ENCODE peak calls at places on chromosomes 4 and X, in four cellular contexts. A is progenitor cell of endocrine pancreas, L is neural crest cell, C is suprapubic skin. P is an unnamed sample.

GRCh38 chrX:41022579-41022978 is 62.7 kb upstream of the USP9X start:
- DNase-seq in A (no peak), L (no peak), C (no peak), P (no peak)

GRCh38 chr4:8645753-8646124 is 53.2 kb downstream of the CPZ start:
- DNase-seq in A (no peak), L (no peak), C (peak), P (no peak)

GRCh38 chr4:40190880-40191815 is 5.7 kb upstream of the RHOH start:
- DNase-seq in A (no peak), L (no peak), C (no peak), P (no peak)

GRCh38 chrX:139909716-139910115 is 23.1 kb downstream of the ATP11C start:
- DNase-seq in A (no peak), L (no peak), C (no peak), P (no peak)

GRCh38 chr4:15906024-15906443 is 32.5 kb downstream of the FGFBP1 start:
- DNase-seq in A (no peak), L (no peak), C (peak), P (peak)

GRCh38 chr4:183118585-183118984 is 19.5 kb downstream of the WWC2 start:
- DNase-seq in A (no peak), L (no peak), C (no peak), P (no peak)

GRCh38 chr4:142080960-142081359 is 444.6 kb downstream of the IL15 start:
- DNase-seq in A (no peak), L (no peak), C (no peak), P (no peak)

GRCh38 chr4:9898596-9899345 is 117.3 kb downstream of the DRD5 start:
- DNase-seq in A (peak), L (peak), C (no peak), P (no peak)

GRCh38 chr4:22465349-22465748 is 50.5 kb downstream of the ADGRA3 start:
- DNase-seq in A (no peak), L (no peak), C (no peak), P (no peak)

GRCh38 chr4:55013431-55013955 is 111.9 kb downstream of the KDR start:
- DNase-seq in A (no peak), L (no peak), C (no peak), P (no peak)

GRCh38 chr4:106587558-106587957 is 219.0 kb upstream of the GIMD1 start:
- DNase-seq in A (no peak), L (no peak), C (no peak), P (no peak)

GRCh38 chrX:21972721-21973120 is 32.2 kb downstream of the SMS start:
- DNase-seq in A (no peak), L (no peak), C (no peak), P (no peak)

GRCh38 chrX:56726609-56727008 is 2.4 kb upstream of the NBDY start:
- DNase-seq in A (no peak), L (no peak), C (no peak), P (no peak)
- TF ChIP-seq CTCF in A (peak), L (peak), C (peak), P (peak)

GRCh38 chrX:1685460-1685859 is 70.6 kb downstream of the ASMT start:
- DNase-seq in A (no peak), L (no peak), C (no peak), P (no peak)
- TF ChIP-seq CTCF in A (no peak), L (no peak), C (no peak), P (no peak)

GRCh38 chrX:150983526-150984163 is 510 bp downstream of the HMGB3 start:
- DNase-seq in A (no peak), L (no peak), C (no peak), P (no peak)
- TF ChIP-seq CTCF in A (no peak), L (no peak), C (no peak), P (no peak)

GRCh38 chr4:56118055-56118454 is 169.3 kb downstream of the CEP135 start:
- DNase-seq in A (no peak), L (no peak), C (no peak), P (no peak)
- TF ChIP-seq CTCF in A (no peak), L (no peak), C (no peak), P (no peak)

DNA sequence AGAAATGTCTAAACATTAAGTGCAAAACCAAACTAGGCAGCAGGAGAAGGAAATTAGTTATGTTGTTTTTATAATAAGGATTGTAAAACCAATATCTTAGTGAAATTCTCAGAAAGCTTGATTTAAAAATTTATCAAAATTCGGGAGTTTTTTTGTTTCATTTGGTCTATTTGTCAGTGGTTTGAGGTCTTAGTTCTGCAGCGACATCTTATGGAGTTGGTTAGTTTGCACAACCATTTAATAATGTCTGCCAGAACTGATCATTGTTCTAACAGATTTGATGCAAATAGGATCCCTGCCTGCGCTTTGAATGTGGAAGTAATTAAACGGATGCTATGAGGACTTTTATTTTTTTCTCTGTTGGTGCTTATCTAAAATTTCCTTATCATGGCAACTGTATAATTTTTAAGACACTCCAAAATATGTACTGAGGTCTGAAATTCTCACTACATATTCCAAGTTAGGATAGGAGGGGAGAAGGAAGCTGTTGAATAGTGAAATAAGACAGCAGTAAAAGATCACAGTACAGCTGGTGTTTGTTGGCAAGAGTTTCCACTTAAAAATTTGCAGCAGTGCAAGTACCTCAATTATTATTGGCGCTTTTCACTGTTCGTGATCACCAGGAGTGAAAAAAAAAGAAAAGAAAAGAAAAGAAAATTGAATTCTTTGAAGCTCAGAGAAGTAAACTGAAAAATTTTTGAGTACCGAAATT is 2521.4 kb downstream of the ARAP2 start:
- DNase-seq in A (no peak), L (no peak), C (no peak), P (no peak)
- TF ChIP-seq CTCF in A (no peak), L (no peak), C (no peak), P (no peak)

GRCh38 chrX:47026198-47026597 is 52.0 kb upstream of the RGN start:
- DNase-seq in A (no peak), L (no peak), C (no peak), P (no peak)

DNA sequence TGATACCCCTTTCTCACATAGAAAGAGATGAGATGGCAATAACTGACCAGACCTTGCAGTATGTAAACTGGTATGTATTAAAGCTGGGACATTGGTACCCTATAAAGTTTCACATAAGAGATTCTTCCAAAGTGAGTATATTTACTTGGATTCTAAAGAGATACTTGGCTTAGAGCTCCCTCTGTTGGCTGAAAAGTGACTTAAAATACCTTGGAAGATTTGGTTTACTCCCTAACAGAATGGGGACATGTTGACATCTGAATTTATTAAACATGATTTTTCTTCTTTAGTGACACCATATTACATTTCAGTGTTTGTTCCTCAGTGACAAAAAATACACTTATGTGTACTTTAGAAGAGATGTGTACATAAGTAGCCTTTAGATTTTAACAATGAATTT is 47.9 kb upstream of the RGN start:
- DNase-seq in A (no peak), L (peak), C (no peak), P (no peak)
- TF ChIP-seq CTCF in A (peak), L (peak), C (peak), P (no peak)

GRCh38 chr4:154781983-154782293 is 866 bp downstream of the RBM46 start:
- DNase-seq in A (no peak), L (no peak), C (no peak), P (no peak)
- TF ChIP-seq CTCF in A (no peak), L (no peak), C (no peak), P (no peak)

GRCh38 chr4:3283483-3283882 is 9.3 kb upstream of the RGS12 start:
- DNase-seq in A (no peak), L (no peak), C (peak), P (no peak)

GRCh38 chr4:3276961-3277360 is 15.9 kb upstream of the RGS12 start:
- DNase-seq in A (no peak), L (no peak), C (peak), P (no peak)

GRCh38 chr4:3284734-3285557 is 7.9 kb upstream of the RGS12 start:
- DNase-seq in A (peak), L (no peak), C (peak), P (no peak)

GRCh38 chr4:3283916-3284315 is 8.9 kb upstream of the RGS12 start:
- DNase-seq in A (no peak), L (no peak), C (peak), P (no peak)

GRCh38 chr4:3280466-3280865 is 12.4 kb upstream of the RGS12 start:
- DNase-seq in A (no peak), L (no peak), C (peak), P (no peak)
- TF ChIP-seq CTCF in A (no peak), L (no peak), C (no peak), P (no peak)

P was measured in CD14-positive monocyte.